ENCODE peak calls at places on chromosomes 11 and 22, in six cellular contexts. One of them, this sample, is unnamed.

GRCh38 chr11:57566564-57567209 is 785 bp downstream of the UBE2L6 start:
- DNase-seq in mesendoderm: no peak
- DNase-seq in neuronal stem cell: no peak
- DNase-seq in IMR-90: no peak
- DNase-seq in H9: no peak
- DNase-seq in mesenchymal stem cell: no peak
- DNase-seq in this sample: peak; percentile 46

GRCh38 chr22:50271011-50271394 is 823 bp upstream of the MAPK11 start:
- DNase-seq in mesendoderm: no peak
- DNase-seq in neuronal stem cell: peak; percentile 51
- DNase-seq in IMR-90: no peak
- DNase-seq in H9: no peak
- DNase-seq in mesenchymal stem cell: no peak
- DNase-seq in this sample: no peak

GRCh38 chr11:118827118-118827517 is 36.2 kb upstream of the DDX6 start:
- DNase-seq in mesendoderm: no peak
- DNase-seq in neuronal stem cell: no peak
- DNase-seq in IMR-90: no peak
- DNase-seq in H9: no peak
- DNase-seq in mesenchymal stem cell: no peak
- DNase-seq in this sample: no peak

GRCh38 chr11:45025716-45026492 is 75.2 kb upstream of the TP53I11 start:
- DNase-seq in mesendoderm: peak; percentile 71
- DNase-seq in neuronal stem cell: no peak
- DNase-seq in IMR-90: peak; percentile 22
- DNase-seq in H9: peak; percentile 26
- DNase-seq in mesenchymal stem cell: peak; percentile 23
- DNase-seq in this sample: no peak

GRCh38 chr11:60952742-60953170 is 780 bp upstream of the SLC15A3 start:
- DNase-seq in mesendoderm: peak; percentile 26
- DNase-seq in neuronal stem cell: no peak
- DNase-seq in IMR-90: no peak
- DNase-seq in H9: no peak
- DNase-seq in mesenchymal stem cell: no peak
- DNase-seq in this sample: no peak

GRCh38 chr22:26430600-26430999 is 1.5 kb downstream of the ASPHD2 start:
- DNase-seq in mesendoderm: no peak
- DNase-seq in neuronal stem cell: no peak
- DNase-seq in IMR-90: no peak
- DNase-seq in H9: no peak
- DNase-seq in mesenchymal stem cell: no peak
- DNase-seq in this sample: no peak

GRCh38 chr11:14420223-14420622 is 61.2 kb upstream of the RRAS2 start:
- DNase-seq in mesendoderm: peak; percentile 78
- DNase-seq in neuronal stem cell: no peak
- DNase-seq in IMR-90: no peak
- DNase-seq in H9: peak; percentile 55
- DNase-seq in mesenchymal stem cell: no peak
- DNase-seq in this sample: no peak

GRCh38 chr11:12746593-12747097 is 72.4 kb downstream of the TEAD1 start:
- DNase-seq in mesendoderm: peak; percentile 98
- DNase-seq in neuronal stem cell: peak; percentile 75
- DNase-seq in IMR-90: peak; percentile 93
- DNase-seq in H9: peak; percentile 94
- DNase-seq in mesenchymal stem cell: peak; percentile 81
- DNase-seq in this sample: peak; percentile 41

GRCh38 chr11:100639140-100639539 is 47.9 kb upstream of the ARHGAP42 start:
- DNase-seq in mesendoderm: no peak
- DNase-seq in neuronal stem cell: no peak
- DNase-seq in IMR-90: peak; percentile 83
- DNase-seq in H9: no peak
- DNase-seq in mesenchymal stem cell: peak; percentile 88
- DNase-seq in this sample: no peak

GRCh38 chr22:47084226-47084625 is 321.8 kb downstream of the TBC1D22A start:
- DNase-seq in mesendoderm: peak; percentile 62
- DNase-seq in neuronal stem cell: no peak
- DNase-seq in IMR-90: no peak
- DNase-seq in H9: peak; percentile 65
- DNase-seq in mesenchymal stem cell: no peak
- DNase-seq in this sample: no peak

GRCh38 chr22:19992481-19992911 is 24.1 kb downstream of the ARVCF start:
- DNase-seq in mesendoderm: no peak
- DNase-seq in neuronal stem cell: no peak
- DNase-seq in IMR-90: no peak
- DNase-seq in H9: no peak
- DNase-seq in mesenchymal stem cell: no peak
- DNase-seq in this sample: no peak

GRCh38 chr22:27670701-27671412 is 130.7 kb downstream of the MN1 start:
- DNase-seq in mesendoderm: peak; percentile 98
- DNase-seq in neuronal stem cell: peak; percentile 90
- DNase-seq in IMR-90: no peak
- DNase-seq in H9: peak; percentile 87
- DNase-seq in mesenchymal stem cell: peak; percentile 42
- DNase-seq in this sample: no peak

GRCh38 chr11:111586305-111586915 is 15.8 kb upstream of the SIK2 start:
- DNase-seq in mesendoderm: peak; percentile 59
- DNase-seq in neuronal stem cell: no peak
- DNase-seq in IMR-90: peak; percentile 66
- DNase-seq in H9: no peak
- DNase-seq in mesenchymal stem cell: peak; percentile 66
- DNase-seq in this sample: peak; percentile 46

GRCh38 chr11:44747339-44747738 is 20.6 kb downstream of the TSPAN18 start:
- DNase-seq in mesendoderm: no peak
- DNase-seq in neuronal stem cell: no peak
- DNase-seq in IMR-90: peak; percentile 21
- DNase-seq in H9: peak; percentile 3
- DNase-seq in mesenchymal stem cell: no peak
- DNase-seq in this sample: no peak

GRCh38 chr11:121802542-121802941 is 313.5 kb downstream of the BLID start:
- DNase-seq in mesendoderm: peak; percentile 58
- DNase-seq in neuronal stem cell: no peak
- DNase-seq in IMR-90: peak; percentile 19
- DNase-seq in H9: peak; percentile 71
- DNase-seq in mesenchymal stem cell: peak; percentile 28
- DNase-seq in this sample: no peak

GRCh38 chr11:121800704-121801516 is 315.1 kb downstream of the BLID start:
- DNase-seq in mesendoderm: peak; percentile 95
- DNase-seq in neuronal stem cell: peak; percentile 74
- DNase-seq in IMR-90: no peak
- DNase-seq in H9: peak; percentile 92
- DNase-seq in mesenchymal stem cell: no peak
- DNase-seq in this sample: no peak

GRCh38 chr11:121800240-121800639 is 315.8 kb downstream of the BLID start:
- DNase-seq in mesendoderm: peak; percentile 46
- DNase-seq in neuronal stem cell: no peak
- DNase-seq in IMR-90: no peak
- DNase-seq in H9: no peak
- DNase-seq in mesenchymal stem cell: no peak
- DNase-seq in this sample: no peak

GRCh38 chr11:121797496-121797895 is 318.5 kb downstream of the BLID start:
- DNase-seq in mesendoderm: no peak
- DNase-seq in neuronal stem cell: no peak
- DNase-seq in IMR-90: no peak
- DNase-seq in H9: no peak
- DNase-seq in mesenchymal stem cell: no peak
- DNase-seq in this sample: no peak

DNA sequence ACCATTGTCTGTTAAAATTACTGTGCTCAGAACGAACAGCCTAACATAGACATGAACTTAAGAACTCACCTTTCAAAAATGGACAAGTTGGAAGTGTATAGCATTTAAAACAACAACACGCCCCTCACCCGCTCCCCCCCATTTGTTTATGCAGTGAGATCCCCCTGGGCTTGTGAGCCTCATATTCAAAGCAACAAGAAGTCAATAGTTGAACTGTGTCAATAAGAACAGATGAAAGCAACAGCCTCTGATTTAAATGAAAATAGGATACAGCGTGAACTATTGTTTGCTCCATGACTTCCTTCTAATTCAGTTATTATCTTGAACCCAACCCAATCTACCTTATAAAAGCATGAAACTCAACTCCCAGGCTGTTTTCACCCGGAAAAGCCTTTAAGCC is 314.2 kb downstream of the BLID start:
- DNase-seq in mesendoderm: no peak
- DNase-seq in neuronal stem cell: no peak
- DNase-seq in IMR-90: no peak
- DNase-seq in H9: no peak
- DNase-seq in mesenchymal stem cell: no peak
- DNase-seq in this sample: no peak
- H2BK5ac ChIP-seq in mesendoderm: no peak overlapping the region
- H2BK5ac ChIP-seq in neuronal stem cell: no peak overlapping the region
- H2BK5ac ChIP-seq in IMR-90: no peak overlapping the region
- H2BK5ac ChIP-seq in H9: no peak overlapping the region
- H2BK5ac ChIP-seq in mesenchymal stem cell: no peak overlapping the region
- H2BK5ac ChIP-seq in this sample: no peak overlapping the region

GRCh38 chr11:65992056-65992455 is 9.9 kb downstream of the EIF1AD start:
- DNase-seq in mesendoderm: no peak
- DNase-seq in neuronal stem cell: no peak
- DNase-seq in IMR-90: no peak
- DNase-seq in H9: no peak
- DNase-seq in mesenchymal stem cell: no peak
- DNase-seq in this sample: no peak

GRCh38 chr11:65982824-65983588 is 19.0 kb downstream of the EIF1AD start:
- DNase-seq in mesendoderm: no peak
- DNase-seq in neuronal stem cell: no peak
- DNase-seq in IMR-90: no peak
- DNase-seq in H9: no peak
- DNase-seq in mesenchymal stem cell: no peak
- DNase-seq in this sample: no peak

GRCh38 chr11:65983589-65983987 is 18.4 kb downstream of the EIF1AD start:
- DNase-seq in mesendoderm: no peak
- DNase-seq in neuronal stem cell: no peak
- DNase-seq in IMR-90: no peak
- DNase-seq in H9: no peak
- DNase-seq in mesenchymal stem cell: no peak
- DNase-seq in this sample: no peak

GRCh38 chr11:65988791-65989592 is 13.0 kb downstream of the EIF1AD start:
- DNase-seq in mesendoderm: peak; percentile 97
- DNase-seq in neuronal stem cell: peak; percentile 93
- DNase-seq in IMR-90: peak; percentile 96
- DNase-seq in H9: peak; percentile 92
- DNase-seq in mesenchymal stem cell: peak; percentile 95
- DNase-seq in this sample: peak; percentile 98

DNA sequence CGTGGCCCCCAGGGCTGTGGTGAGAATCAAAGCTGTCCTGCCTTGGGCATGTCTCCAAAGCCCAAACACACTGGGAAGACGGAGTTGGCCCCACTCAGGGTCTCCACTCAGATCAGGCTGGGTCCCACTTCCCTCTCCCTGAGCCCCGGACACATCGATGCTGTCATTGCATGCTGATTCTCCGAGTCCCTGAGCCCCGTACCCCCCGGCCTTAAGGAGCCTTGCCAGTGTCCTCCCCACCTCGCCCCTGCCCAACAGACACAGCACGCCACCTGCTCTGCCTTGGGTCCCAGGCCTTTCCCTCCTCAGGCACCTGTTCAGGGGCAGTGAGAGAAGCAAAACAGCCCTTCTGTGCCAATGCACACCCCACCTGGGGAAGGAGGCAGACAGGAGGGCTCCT is 14.6 kb downstream of the EIF1AD start:
- DNase-seq in mesendoderm: no peak
- DNase-seq in neuronal stem cell: no peak
- DNase-seq in IMR-90: no peak
- DNase-seq in H9: no peak
- DNase-seq in mesenchymal stem cell: no peak
- DNase-seq in this sample: no peak
- H3K4ac ChIP-seq in mesendoderm: no peak overlapping the region
- H3K4ac ChIP-seq in neuronal stem cell: no peak overlapping the region
- H3K4ac ChIP-seq in IMR-90: no peak overlapping the region
- H3K4ac ChIP-seq in H9: no peak overlapping the region
- H3K4ac ChIP-seq in mesenchymal stem cell: no peak overlapping the region
- H3K4ac ChIP-seq in this sample: no peak overlapping the region

DNA sequence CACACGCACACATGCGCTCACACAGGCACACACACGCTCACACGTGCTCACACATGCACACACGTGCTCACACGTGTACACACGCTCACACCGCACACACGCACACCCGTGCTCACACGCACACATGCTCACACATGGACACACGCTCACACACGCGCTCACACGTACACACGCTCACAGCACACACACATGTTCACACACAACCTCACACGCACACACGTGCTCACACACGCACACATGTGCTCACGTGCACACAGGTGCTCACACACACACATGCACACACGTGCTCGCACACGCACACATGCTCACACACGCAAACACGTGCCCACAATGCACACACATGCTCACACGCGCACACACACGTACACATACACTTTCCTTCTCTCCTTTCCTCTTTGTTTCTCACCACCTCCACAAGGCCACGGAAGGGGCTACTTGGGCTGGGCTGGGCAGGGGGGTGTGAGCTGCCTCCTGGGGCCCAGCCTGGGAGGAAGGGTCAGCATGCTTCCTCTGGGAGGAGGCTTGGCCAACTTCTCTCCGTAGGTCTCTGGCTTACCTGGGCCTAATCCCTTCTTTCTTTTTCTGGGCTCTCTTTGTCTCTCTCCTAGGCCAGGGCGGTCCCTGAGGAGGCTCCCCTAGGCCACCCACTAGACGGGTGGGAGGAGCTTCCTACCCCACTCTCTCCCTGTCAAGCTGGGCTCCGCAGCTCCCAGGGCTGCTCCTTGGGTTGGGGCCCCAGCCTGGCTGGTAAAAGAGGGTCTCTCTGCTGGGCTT is 34.5 kb upstream of the PARVG start:
- DNase-seq in mesendoderm: peak; percentile 52
- DNase-seq in neuronal stem cell: no peak
- DNase-seq in IMR-90: no peak
- DNase-seq in H9: peak; percentile 56
- DNase-seq in mesenchymal stem cell: no peak
- DNase-seq in this sample: no peak
- H3K23ac ChIP-seq in mesendoderm: peak overlapping the region; percentile 85
- H3K23ac ChIP-seq in neuronal stem cell: peak overlapping the region; percentile 99
- H3K23ac ChIP-seq in IMR-90: no peak overlapping the region
- H3K23ac ChIP-seq in H9: peak overlapping the region; percentile 88
- H3K23ac ChIP-seq in mesenchymal stem cell: no peak overlapping the region
- H3K23ac ChIP-seq in this sample: peak overlapping the region; percentile 78

GRCh38 chr11:23846902-23847422 is 649.9 kb upstream of the LUZP2 start:
- DNase-seq in mesendoderm: no peak
- DNase-seq in neuronal stem cell: no peak
- DNase-seq in IMR-90: no peak
- DNase-seq in H9: no peak
- DNase-seq in mesenchymal stem cell: no peak
- DNase-seq in this sample: no peak
- H2BK5ac ChIP-seq in mesendoderm: no peak overlapping the region
- H2BK5ac ChIP-seq in neuronal stem cell: no peak overlapping the region
- H2BK5ac ChIP-seq in IMR-90: no peak overlapping the region
- H2BK5ac ChIP-seq in H9: no peak overlapping the region
- H2BK5ac ChIP-seq in mesenchymal stem cell: no peak overlapping the region
- H2BK5ac ChIP-seq in this sample: no peak overlapping the region

GRCh38 chr11:18321991-18322711 is at the start of the genes GTF2H1 and HPS5:
- DNase-seq in mesendoderm: peak; percentile 100
- DNase-seq in neuronal stem cell: peak; percentile 94
- DNase-seq in IMR-90: peak; percentile 99
- DNase-seq in H9: peak; percentile 96
- DNase-seq in mesenchymal stem cell: peak; percentile 99
- DNase-seq in this sample: peak; percentile 98
- H3K4ac ChIP-seq in mesendoderm: peak within 1 kb of the TSS; percentile 29
- H3K4ac ChIP-seq in neuronal stem cell: no peak within 1 kb of the TSS
- H3K4ac ChIP-seq in IMR-90: peak within 1 kb of the TSS; percentile 99
- H3K4ac ChIP-seq in H9: no peak within 1 kb of the TSS
- H3K4ac ChIP-seq in mesenchymal stem cell: peak within 1 kb of the TSS; percentile 64
- H3K4ac ChIP-seq in this sample: peak within 1 kb of the TSS; percentile 98

GRCh38 chr22:31734512-31734911 is 15.4 kb downstream of the PRR14L start:
- DNase-seq in mesendoderm: peak; percentile 51
- DNase-seq in neuronal stem cell: no peak
- DNase-seq in IMR-90: peak; percentile 85
- DNase-seq in H9: no peak
- DNase-seq in mesenchymal stem cell: peak; percentile 76
- DNase-seq in this sample: peak; percentile 78
- H3K23ac ChIP-seq in mesendoderm: no peak overlapping the region
- H3K23ac ChIP-seq in neuronal stem cell: no peak overlapping the region
- H3K23ac ChIP-seq in IMR-90: peak overlapping the region; percentile 29
- H3K23ac ChIP-seq in H9: no peak overlapping the region
- H3K23ac ChIP-seq in mesenchymal stem cell: no peak overlapping the region
- H3K23ac ChIP-seq in this sample: no peak overlapping the region